ENCODE peak calls at places on chromosomes 3 and 15, in five cellular contexts. Z is spleen, O is H54, M is stomach, I is HepG2. R is an unnamed sample.

GRCh38 chr3:100913870-100914654 is 79.2 kb downstream of the ABI3BP start:
- DNase-seq in Z (no peak), O (no peak), M (no peak), I (no peak), R (no peak)

GRCh38 chr3:183924956-183925355 is 40.3 kb upstream of the PARL start:
- DNase-seq in Z (no peak), O (no peak), M (peak), I (no peak), R (no peak)

GRCh38 chr3:173622156-173622555 is 224.6 kb downstream of the NLGN1 start:
- DNase-seq in Z (no peak), O (no peak), M (no peak), I (no peak), R (no peak)

GRCh38 chr15:62994975-62995730 is 47.4 kb upstream of the TPM1 start:
- DNase-seq in Z (no peak), O (no peak), M (no peak), I (no peak), R (no peak)

GRCh38 chr15:29925227-29926082 is 103.2 kb upstream of the TJP1 start:
- DNase-seq in Z (no peak), O (peak), M (peak), I (peak), R (peak)

GRCh38 chr15:25891108-25891507 is 28.0 kb upstream of the ATP10A start:
- DNase-seq in Z (no peak), O (no peak), M (no peak), I (no peak), R (no peak)

GRCh38 chr15:88744548-88745020 is 58.7 kb upstream of the ACAN start:
- DNase-seq in Z (no peak), O (no peak), M (no peak), I (no peak), R (no peak)

GRCh38 chr3:70811880-70812279 is 499.4 kb upstream of the MDFIC2 start:
- DNase-seq in Z (no peak), O (no peak), M (no peak), I (no peak), R (no peak)

GRCh38 chr3:42013652-42014442 is 51.9 kb upstream of the ULK4 start:
- DNase-seq in Z (peak), O (no peak), M (peak), I (no peak), R (peak)

GRCh38 chr15:101346928-101347327 is 51.9 kb upstream of the SNRPA1 start:
- DNase-seq in Z (no peak), O (no peak), M (no peak), I (no peak), R (no peak)

GRCh38 chr3:131933665-131934064 is 101.1 kb downstream of the CPNE4 start:
- DNase-seq in Z (no peak), O (no peak), M (no peak), I (no peak), R (no peak)
- TF ChIP-seq POLR2A in Z (no peak), O (no peak), M (no peak), I (no peak), R (no peak)

GRCh38 chr15:92603743-92604470 is 51.7 kb downstream of the FAM174B start:
- DNase-seq in Z (no peak), O (no peak), M (no peak), I (no peak), R (no peak)
- TF ChIP-seq POLR2A in Z (no peak), O (no peak), M (no peak), I (no peak), R (no peak)

GRCh38 chr3:163785693-163786092 is 1292.6 kb downstream of the SI start:
- DNase-seq in Z (no peak), O (no peak), M (no peak), I (no peak), R (no peak)
- TF ChIP-seq POLR2A in Z (no peak), O (no peak), M (no peak), I (no peak), R (no peak)

GRCh38 chr3:38138347-38139190 is at the start of gene MYD88:
- DNase-seq in Z (peak), O (no peak), M (peak), I (peak), R (peak)
- TF ChIP-seq POLR2A in Z (peak), O (peak), M (no peak), I (no peak), R (peak)

GRCh38 chr3:127824151-127824825 is 2.0 kb upstream of the MGLL start:
- DNase-seq in Z (no peak), O (no peak), M (no peak), I (no peak), R (no peak)

GRCh38 chr3:127822166-127822835 is at the start of gene MGLL:
- DNase-seq in Z (peak), O (peak), M (peak), I (no peak), R (no peak)

GRCh38 chr3:127825764-127826163 is 3.4 kb upstream of the MGLL start:
- DNase-seq in Z (no peak), O (no peak), M (no peak), I (no peak), R (no peak)

GRCh38 chr3:127822836-127823589 is 698 bp upstream of the MGLL start:
- DNase-seq in Z (peak), O (no peak), M (peak), I (no peak), R (peak)

DNA sequence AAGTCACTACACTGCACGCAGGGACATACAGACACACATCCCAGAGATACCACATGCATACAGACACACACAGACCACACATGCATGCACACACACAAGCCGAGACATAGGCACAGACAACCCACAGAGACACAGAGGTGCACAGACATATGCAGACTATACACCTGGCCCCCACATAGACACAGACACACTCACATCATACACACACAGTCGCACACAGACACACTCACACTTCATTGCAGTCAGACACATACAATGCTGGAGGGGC is 1.2 kb upstream of the MGLL start:
- DNase-seq in Z (no peak), O (no peak), M (no peak), I (no peak), R (no peak)
- TF ChIP-seq POLR2A in Z (no peak), O (no peak), M (no peak), I (no peak), R (no peak)

GRCh38 chr3:129259612-129260477 is 10.4 kb downstream of the COPG1 start:
- DNase-seq in Z (peak), O (no peak), M (peak), I (no peak), R (no peak)
- TF ChIP-seq POLR2A in Z (no peak), O (no peak), M (no peak), I (peak), R (no peak)

GRCh38 chr3:98115717-98116116 is 14.8 kb upstream of the OR5H1 start:
- DNase-seq in Z (no peak), O (no peak), M (no peak), I (no peak), R (no peak)
- TF ChIP-seq POLR2A in Z (no peak), O (no peak), M (no peak), I (no peak), R (no peak)

GRCh38 chr3:52281980-52282801 is 3.7 kb upstream of the WDR82 start:
- DNase-seq in Z (peak), O (no peak), M (no peak), I (peak), R (no peak)

GRCh38 chr3:52277071-52277964 is 1.1 kb downstream of the WDR82 start:
- DNase-seq in Z (peak), O (peak), M (peak), I (peak), R (peak)

GRCh38 chr3:52277972-52278509 is 408 bp downstream of the WDR82 start:
- DNase-seq in Z (peak), O (peak), M (no peak), I (no peak), R (peak)

GRCh38 chr3:52280046-52280445 is 1.6 kb upstream of the WDR82 start:
- DNase-seq in Z (no peak), O (no peak), M (no peak), I (no peak), R (peak)

GRCh38 chr3:52278510-52279069 is at the start of gene WDR82:
- DNase-seq in Z (peak), O (peak), M (peak), I (peak), R (peak)
- TF ChIP-seq POLR2A in Z (peak), O (peak), M (peak), I (peak), R (peak)

DNA sequence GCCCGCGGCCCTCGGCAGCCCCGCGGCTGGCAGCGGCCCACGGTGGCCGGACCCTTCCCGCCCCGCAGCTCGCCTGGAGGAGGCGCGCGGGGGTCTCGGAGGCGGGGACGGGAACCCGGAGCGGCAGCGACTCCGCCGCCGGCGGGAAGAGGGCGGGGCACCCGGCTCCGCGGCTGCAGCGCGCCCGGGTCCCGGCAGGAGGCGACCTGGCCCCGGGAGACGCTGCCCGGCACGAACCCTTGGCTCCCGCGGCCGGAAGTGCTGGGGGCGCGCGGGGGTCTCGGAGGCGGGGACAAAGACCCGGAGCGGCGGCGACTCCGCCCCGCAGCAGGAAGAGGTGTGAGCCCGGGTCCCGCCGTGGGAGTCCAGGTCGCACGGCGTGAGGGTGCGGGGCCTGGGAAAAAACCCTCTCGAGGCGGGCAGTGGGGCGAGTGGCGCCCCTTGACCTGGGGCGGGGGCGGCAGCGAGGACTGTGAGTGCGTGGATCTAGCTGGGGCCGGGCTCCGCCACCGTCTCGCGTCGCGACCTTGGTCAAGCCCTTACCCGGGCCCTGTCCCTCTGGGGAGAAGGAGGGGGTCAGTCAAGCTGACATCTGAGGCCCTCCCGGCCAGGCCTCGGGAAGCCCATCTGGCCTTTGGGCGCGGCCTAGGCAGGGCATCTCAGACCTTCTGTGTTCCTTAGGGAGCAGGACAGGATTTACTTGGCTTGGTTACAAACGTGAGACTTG is at the start of gene CIB2:
- DNase-seq in Z (peak), O (peak), M (peak), I (peak), R (peak)
- TF ChIP-seq POLR2A in Z (no peak), O (no peak), M (no peak), I (peak), R (no peak)